ENCODE peak calls at places on chromosome 11, in four cellular contexts. I is upper lobe of right lung, G is DND-41, E is transverse colon. C is an unnamed sample.

GRCh38 chr11:93487032-93487483 is 56.1 kb downstream of the SMCO4 start:
- DNase-seq in I (no peak), G (no peak), E (no peak), C (no peak)

GRCh38 chr11:106524446-106524845 is 447.0 kb downstream of the AASDHPPT start:
- DNase-seq in I (no peak), G (no peak), E (no peak), C (no peak)

GRCh38 chr11:24249921-24250320 is 246.9 kb upstream of the LUZP2 start:
- DNase-seq in I (no peak), G (peak; percentile 54), E (no peak), C (no peak)

GRCh38 chr11:1868056-1868635 is 15.3 kb downstream of the LSP1 start:
- DNase-seq in I (peak; percentile 56), G (no peak), E (no peak), C (no peak)

GRCh38 chr11:74731301-74732094 is at the start of gene CHRDL2:
- DNase-seq in I (peak; percentile 71), G (no peak), E (no peak), C (peak; percentile 56)

GRCh38 chr11:67113231-67113721 is 5.8 kb upstream of the KDM2A start:
- DNase-seq in I (peak; percentile 42), G (no peak), E (peak; percentile 50), C (no peak)

GRCh38 chr11:75851203-75851602 is 36.2 kb downstream of the UVRAG start:
- DNase-seq in I (no peak), G (no peak), E (no peak), C (no peak)

GRCh38 chr11:27703453-27703852 is 3.2 kb upstream of the BDNF start:
- DNase-seq in I (no peak), G (no peak), E (no peak), C (no peak)

GRCh38 chr11:111977141-111978027 is 40.2 kb downstream of the DIXDC1 start:
- DNase-seq in I (peak; percentile 84), G (no peak), E (peak; percentile 67), C (peak; percentile 70)

GRCh38 chr11:101583180-101584128 is at the start of gene TRPC6:
- DNase-seq in I (peak; percentile 65), G (no peak), E (peak; percentile 11), C (no peak)

GRCh38 chr11:288328-289144 is at the start of gene PGGHG:
- DNase-seq in I (peak; percentile 91), G (peak; percentile 64), E (peak; percentile 87), C (peak; percentile 88)

GRCh38 chr11:19938051-19938856 is 222.0 kb downstream of the DBX1 start:
- DNase-seq in I (no peak), G (peak; percentile 41), E (peak; percentile 49), C (peak; percentile 67)

GRCh38 chr11:100890779-100891178 is 203.7 kb downstream of the ARHGAP42 start:
- DNase-seq in I (no peak), G (no peak), E (no peak), C (no peak)

GRCh38 chr11:46248270-46249102 is 29.0 kb upstream of the CREB3L1 start:
- DNase-seq in I (no peak), G (no peak), E (no peak), C (no peak)

GRCh38 chr11:19929655-19930054 is 217.0 kb downstream of the NAV2 start:
- DNase-seq in I (no peak), G (no peak), E (no peak), C (no peak)

GRCh38 chr11:36095716-36096115 is 151.9 kb downstream of the LDLRAD3 start:
- DNase-seq in I (no peak), G (no peak), E (no peak), C (no peak)

GRCh38 chr11:67349927-67350465 is 3.4 kb downstream of the POLD4 start:
- DNase-seq in I (no peak), G (no peak), E (no peak), C (no peak)

GRCh38 chr11:102757823-102758549 is 22.4 kb downstream of the MMP10 start:
- DNase-seq in I (no peak), G (no peak), E (no peak), C (no peak)

GRCh38 chr11:58919980-58920379 is 19.3 kb upstream of the GLYATL1 start:
- DNase-seq in I (no peak), G (no peak), E (peak; percentile 21), C (no peak)

GRCh38 chr11:103601230-103601846 is 435.1 kb upstream of the DDI1 start:
- DNase-seq in I (no peak), G (peak; percentile 44), E (no peak), C (peak; percentile 40)

GRCh38 chr11:84825140-84825539 is 802.0 kb downstream of the DLG2 start:
- DNase-seq in I (no peak), G (no peak), E (no peak), C (no peak)

GRCh38 chr11:96863520-96863919 is 473.7 kb downstream of the JRKL start:
- DNase-seq in I (no peak), G (no peak), E (no peak), C (no peak)

GRCh38 chr11:82315093-82315492 is 418.6 kb downstream of the FAM181B start:
- DNase-seq in I (no peak), G (no peak), E (peak; percentile 11), C (peak; percentile 41)

GRCh38 chr11:34564807-34565241 is 51.2 kb upstream of the ELF5 start:
- DNase-seq in I (no peak), G (no peak), E (no peak), C (no peak)

GRCh38 chr11:115528217-115528616 is 24.0 kb upstream of the CADM1 start:
- DNase-seq in I (no peak), G (no peak), E (no peak), C (no peak)

GRCh38 chr11:73308003-73308962 is at the start of gene ARHGEF17:
- DNase-seq in I (peak; percentile 89), G (peak; percentile 80), E (peak; percentile 72), C (peak; percentile 60)

GRCh38 chr11:66289548-66290331 is 797 bp upstream of the YIF1A start:
- DNase-seq in I (peak; percentile 90), G (peak; percentile 89), E (peak; percentile 78), C (peak; percentile 80)

GRCh38 chr11:71454470-71455113 is 1.6 kb downstream of the NADSYN1 start:
- DNase-seq in I (no peak), G (no peak), E (peak; percentile 68), C (peak; percentile 52)

GRCh38 chr11:65947603-65948125 is 2.4 kb downstream of the TSGA10IP start:
- DNase-seq in I (no peak), G (no peak), E (no peak), C (no peak)

GRCh38 chr11:17267576-17267975 is 9.0 kb upstream of the NUCB2 start:
- DNase-seq in I (no peak), G (peak; percentile 51), E (no peak), C (no peak)

GRCh38 chr11:73283316-73284035 is 11.3 kb downstream of the P2RY6 start:
- DNase-seq in I (peak; percentile 41), G (no peak), E (no peak), C (no peak)

GRCh38 chr11:131588057-131588456 is 217.6 kb downstream of the NTM start:
- DNase-seq in I (no peak), G (no peak), E (no peak), C (no peak)

GRCh38 chr11:124938206-124938765 is 2.4 kb upstream of the HEPACAM start:
- DNase-seq in I (no peak), G (no peak), E (no peak), C (no peak)

GRCh38 chr11:43419460-43419859 is 60.7 kb downstream of the TTC17 start:
- DNase-seq in I (no peak), G (peak; percentile 40), E (peak; percentile 21), C (peak; percentile 61)

GRCh38 chr11:9266926-9267325 is 1.8 kb upstream of the DENND5A start:
- DNase-seq in I (no peak), G (no peak), E (no peak), C (no peak)

GRCh38 chr11:75802913-75803820 is 11.8 kb upstream of the UVRAG start:
- DNase-seq in I (no peak), G (peak; percentile 66), E (peak; percentile 83), C (peak; percentile 77)

GRCh38 chr11:235180-235997 is 753 bp downstream of the SIRT3 start:
- DNase-seq in I (no peak), G (no peak), E (no peak), C (no peak)

GRCh38 chr11:126310229-126310991 is 6.5 kb downstream of the DCPS start:
- DNase-seq in I (peak; percentile 78), G (peak; percentile 70), E (peak; percentile 79), C (peak; percentile 67)

GRCh38 chr11:61472868-61473267 is 35.7 kb upstream of the LRRC10B start:
- DNase-seq in I (no peak), G (no peak), E (no peak), C (peak; percentile 30)

GRCh38 chr11:64765841-64766682 is 6.3 kb upstream of the PYGM start:
- DNase-seq in I (peak; percentile 64), G (no peak), E (no peak), C (no peak)
- H3K4me1 ChIP-seq in I (peaks cover 6% of the 10 kb centered on the region), G (peaks cover 51% of the 10 kb centered on the region), E (peaks cover 10% of the 10 kb centered on the region), C (peaks cover 9% of the 10 kb centered on the region)

GRCh38 chr11:7250166-7250565 is 1.5 kb upstream of the SYT9 start:
- DNase-seq in I (no peak), G (no peak), E (no peak), C (no peak)

GRCh38 chr11:7251487-7251835 is 243 bp upstream of the SYT9 start:
- DNase-seq in I (no peak), G (no peak), E (no peak), C (no peak)

GRCh38 chr11:7254731-7255291 is 3.1 kb downstream of the SYT9 start:
- DNase-seq in I (no peak), G (no peak), E (no peak), C (no peak)

GRCh38 chr11:7252683-7253213 is 1.0 kb downstream of the SYT9 start:
- DNase-seq in I (peak; percentile 56), G (no peak), E (no peak), C (peak; percentile 13)

GRCh38 chr11:7251836-7252682 is at the start of gene SYT9:
- DNase-seq in I (peak; percentile 79), G (no peak), E (peak; percentile 14), C (peak; percentile 65)
- TF ChIP-seq CTCF in I (no peak), G (no peak), E (no peak), C (peak; percentile 8)

GRCh38 chr11:33455827-33456226 is 198.6 kb downstream of the HIPK3 start:
- DNase-seq in I (no peak), G (no peak), E (no peak), C (no peak)
- H3K4me1 ChIP-seq in I (no peaks in the 10 kb centered on the region), G (no peaks in the 10 kb centered on the region), E (no peaks in the 10 kb centered on the region), C (no peaks in the 10 kb centered on the region)

DNA sequence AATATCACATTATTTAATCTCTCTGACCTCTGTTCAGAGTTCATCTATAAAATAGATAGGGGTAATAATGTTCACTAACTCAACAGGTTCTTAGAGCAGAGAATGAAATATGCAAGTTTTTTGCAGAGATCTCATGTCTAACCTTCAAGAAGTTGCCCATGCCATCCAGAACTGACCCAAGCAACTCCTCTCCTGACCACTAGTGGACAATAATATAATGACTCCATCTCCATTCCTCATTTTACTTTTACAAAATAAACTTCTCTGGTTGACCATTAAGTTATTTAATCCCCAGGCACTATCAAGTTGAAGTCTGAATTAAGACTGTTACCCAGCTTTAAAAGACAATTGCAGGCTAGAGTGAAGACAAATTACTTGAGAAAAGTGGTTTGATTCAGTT is 382.6 kb downstream of the KCNA4 start:
- DNase-seq in I (no peak), G (no peak), E (no peak), C (no peak)
- TF ChIP-seq CTCF in I (peak; percentile 27), G (no peak), E (no peak), C (peak; percentile 16)